ENCODE peak calls at places on chromosomes 16 and 17, in six cellular contexts. A is naive thymus-derived CD4-positive, alpha-beta T cell; X is nucleus accumbens; Q is lower lobe of right lung; J is stimulated activated CD4-positive, alpha-beta T cell treated with anti-CD3 and anti-CD28 coated beads, Interleukin-15, amount 100 ng/mL, for 1 hour; U is nephron progenitor cell. M is an unnamed sample.

GRCh38 chr16:66692341-66692740 is 4.2 kb downstream of the CMTM4 start:
- DNase-seq in U (no peak), X (no peak), J (no peak), Q (no peak), A (no peak), M (no peak)

GRCh38 chr17:78039581-78039980 is 81.1 kb downstream of the TNRC6C start:
- DNase-seq in A (no peak), U (no peak), Q (no peak), J (no peak), X (no peak), M (no peak)

GRCh38 chr16:2687531-2688308 is 5.4 kb downstream of the KCTD5 start:
- DNase-seq in X (no peak), J (no peak), A (no peak), Q (no peak), U (no peak), M (no peak)

GRCh38 chr16:49921106-49921505 is 65.2 kb upstream of the ZNF423 start:
- DNase-seq in A (no peak), X (no peak), Q (no peak), J (no peak), U (no peak), M (no peak)

GRCh38 chr17:58338907-58339774 is 10.5 kb upstream of the TSPOAP1 start:
- DNase-seq in U (peak), Q (peak), A (peak), J (no peak), X (no peak), M (peak)

GRCh38 chr16:83011939-83012338 is 385.2 kb downstream of the CDH13 start:
- DNase-seq in U (no peak), J (no peak), Q (no peak), X (no peak), A (no peak), M (no peak)

GRCh38 chr16:57925310-57925709 is 45.6 kb downstream of the CNGB1 start:
- DNase-seq in Q (no peak), J (no peak), A (no peak), U (no peak), X (no peak), M (no peak)

GRCh38 chr17:64259922-64260321 is 3.1 kb downstream of the TEX2 start:
- DNase-seq in Q (no peak), X (no peak), J (no peak), A (no peak), U (no peak), M (no peak)

GRCh38 chr17:81934850-81935708 is 2.0 kb downstream of the PYCR1 start:
- DNase-seq in A (no peak), X (no peak), U (no peak), J (no peak), Q (no peak), M (peak)

GRCh38 chr17:44235583-44235936 is 16.1 kb upstream of the UBTF start:
- DNase-seq in A (no peak), U (no peak), Q (no peak), X (no peak), J (no peak), M (no peak)

GRCh38 chr16:1983053-1983543 is 895 bp upstream of the GFER start:
- DNase-seq in Q (no peak), X (no peak), U (no peak), A (no peak), J (no peak), M (no peak)

GRCh38 chr16:1612320-1613111 is at the start of gene CRAMP1:
- DNase-seq in X (no peak), U (peak), A (peak), Q (no peak), J (no peak), M (no peak)

GRCh38 chr16:75931043-75931442 is 204.8 kb upstream of the CPHXL start:
- DNase-seq in Q (no peak), J (no peak), U (no peak), X (no peak), A (no peak), M (no peak)